ENCODE peak calls at places on chromosomes 4 and X, in seven cellular contexts. F is iris pigment epithelial cell, O is activated T-cell treated with anti-CD3 and anti-CD28 coated beads for 4 hours, D is SJSA1, R is T follicular helper cell, A is T-helper 2 cell, H is mucosa of descending colon. J is an unnamed sample.

GRCh38 chrX:18935893-18936292 is 48.0 kb downstream of the PHKA2 start:
- DNase-seq in H (no peak), A (no peak), F (no peak), O (no peak), R (no peak), D (no peak), J (no peak)

GRCh38 chr4:153152453-153153338 is 51.5 kb upstream of the TRIM2 start:
- DNase-seq in F (peak), A (peak), R (peak), D (no peak), H (peak), O (peak), J (peak)

GRCh38 chr4:84579410-84579791 is 3.5 kb upstream of the CDS1 start:
- DNase-seq in H (no peak), O (no peak), F (no peak), D (no peak), R (no peak), A (no peak), J (no peak)

GRCh38 chr4:183504064-183504929 is 561 bp upstream of the ING2 start:
- DNase-seq in D (peak), R (peak), H (peak), A (peak), F (peak), O (peak), J (peak)

GRCh38 chr4:108060164-108060563 is 70.5 kb downstream of the HADH start:
- DNase-seq in R (no peak), H (peak), A (no peak), D (peak), F (peak), O (no peak), J (peak)

GRCh38 chr4:142315999-142316398 is 530.1 kb downstream of the INPP4B start:
- DNase-seq in F (peak), O (no peak), H (no peak), D (no peak), A (no peak), R (no peak), J (no peak)

GRCh38 chr4:184684491-184685189 is 35.1 kb downstream of the PRIMPOL start:
- DNase-seq in O (no peak), R (no peak), D (no peak), H (no peak), F (peak), A (no peak), J (peak)

GRCh38 chr4:94412019-94413017 is 39.4 kb upstream of the PDLIM5 start:
- DNase-seq in R (no peak), O (no peak), H (peak), F (peak), D (peak), A (no peak), J (peak)

GRCh38 chr4:121973791-121974190 is 21.9 kb upstream of the TRPC3 start:
- DNase-seq in H (no peak), R (no peak), A (no peak), O (no peak), F (peak), D (no peak), J (peak)

GRCh38 chr4:3486556-3487270 is 23.6 kb downstream of the DOK7 start:
- DNase-seq in A (no peak), O (no peak), F (no peak), H (no peak), D (no peak), R (no peak), J (no peak)

GRCh38 chrX:72020204-72020603 is 109.6 kb downstream of the NHSL2 start:
- DNase-seq in O (no peak), H (no peak), R (no peak), A (no peak), D (no peak), F (no peak), J (no peak)

GRCh38 chr4:153564630-153565525 is 98.7 kb downstream of the TMEM131L start:
- DNase-seq in F (peak), A (no peak), O (no peak), R (no peak), D (peak), H (no peak), J (no peak)

GRCh38 chrX:13087322-13088154 is 43.1 kb upstream of the FAM9C start:
- DNase-seq in O (no peak), H (no peak), R (peak), F (peak), A (peak), D (peak), J (peak)

GRCh38 chrX:70331161-70331560 is 41.3 kb downstream of the KIF4A start:
- DNase-seq in F (peak), A (no peak), H (no peak), D (no peak), R (no peak), O (no peak), J (no peak)

GRCh38 chrX:38279188-38279587 is 48.1 kb downstream of the RPGR start:
- DNase-seq in H (no peak), O (no peak), D (no peak), F (no peak), A (no peak), R (no peak), J (no peak)

GRCh38 chr4:121229993-121230392 is 65.9 kb upstream of the TNIP3 start:
- DNase-seq in H (no peak), A (no peak), R (no peak), F (no peak), O (no peak), D (no peak), J (no peak)

GRCh38 chrX:18793601-18794089 is 86.2 kb downstream of the PPEF1 start:
- DNase-seq in O (no peak), A (no peak), D (peak), F (no peak), H (no peak), R (no peak), J (peak)

GRCh38 chr4:6749340-6750171 is 33.0 kb upstream of the KIAA0232 start:
- DNase-seq in F (no peak), R (no peak), D (peak), O (no peak), A (no peak), H (peak), J (peak)

GRCh38 chrX:107014927-107015326 is 14.9 kb upstream of the MORC4 start:
- DNase-seq in O (no peak), F (peak), R (no peak), D (no peak), A (no peak), H (no peak), J (peak)

GRCh38 chr4:15925830-15926229 is 12.7 kb downstream of the FGFBP1 start:
- DNase-seq in A (no peak), R (no peak), D (no peak), F (no peak), O (no peak), H (no peak), J (no peak)

GRCh38 chr4:115145393-115146160 is 32.2 kb upstream of the NDST4 start:
- DNase-seq in O (no peak), D (no peak), H (peak), A (no peak), F (no peak), R (no peak), J (no peak)

GRCh38 chr4:159016527-159017137 is 86.2 kb upstream of the RAPGEF2 start:
- DNase-seq in F (peak), A (no peak), R (no peak), H (no peak), D (peak), O (no peak), J (no peak)

GRCh38 chrX:67961516-67961915 is 417.7 kb downstream of the AR start:
- DNase-seq in F (no peak), D (no peak), H (no peak), O (no peak), R (no peak), A (no peak), J (no peak)

J was measured in epithelial cell of esophagus.